ENCODE peak calls at places on chromosomes 5 and 9, in nine cellular contexts. W, I, L, M, C, R, X, U and B are unnamed samples. For H3K4me1, H3K27me3 and H3K9me3, the result is how much of the 10 kb centered on the place peaks cover.

GRCh38 chr9:112748041-112748440 is 2.5 kb upstream of the SNX30 start:
- DNase-seq in W (peak), I (no peak), L (no peak), M (no peak), C (no peak), R (no peak), X (no peak), U (no peak), B (no peak)

GRCh38 chr5:138230261-138230660 is 17.1 kb upstream of the CDC23 start:
- DNase-seq in W (peak), I (peak), L (no peak), M (no peak), C (no peak), R (no peak), X (peak), U (peak), B (no peak)

GRCh38 chr5:10460252-10460906 is 18.7 kb downstream of the ROPN1L start:
- DNase-seq in W (peak), I (peak), L (no peak), M (no peak), C (no peak), R (peak), X (peak), U (no peak), B (no peak)

GRCh38 chr5:125326114-125326513 is 579.7 kb upstream of the ZNF608 start:
- DNase-seq in W (peak), I (peak), L (no peak), M (no peak), C (no peak), R (peak), X (no peak), U (peak), B (no peak)

GRCh38 chr5:138035605-138036537 is 3.0 kb upstream of the FAM13B start:
- DNase-seq in W (peak), I (peak), L (peak), M (peak), C (no peak), R (peak), X (no peak), U (peak), B (peak)

GRCh38 chr9:108014353-108014752 is 524.8 kb upstream of the KLF4 start:
- DNase-seq in W (no peak), I (no peak), L (no peak), M (no peak), C (no peak), R (no peak), X (no peak), U (no peak), B (no peak)

GRCh38 chr9:129194222-129194621 is 16.2 kb upstream of the IER5L start:
- DNase-seq in W (no peak), I (no peak), L (no peak), M (no peak), C (no peak), R (no peak), X (no peak), U (no peak), B (no peak)

GRCh38 chr5:148855249-148856008 is 29.0 kb downstream of the ADRB2 start:
- DNase-seq in W (no peak), I (no peak), L (no peak), M (no peak), C (no peak), R (no peak), X (no peak), U (no peak), B (no peak)

GRCh38 chr9:19133549-19134345 is 6.5 kb upstream of the PLIN2 start:
- DNase-seq in W (no peak), I (no peak), L (no peak), M (no peak), C (no peak), R (peak), X (no peak), U (peak), B (no peak)

GRCh38 chr5:150241298-150242225 is 48.0 kb downstream of the CAMK2A start:
- DNase-seq in W (no peak), I (no peak), L (no peak), M (no peak), C (no peak), R (no peak), X (no peak), U (no peak), B (no peak)

GRCh38 chr9:86042226-86042625 is 57.1 kb downstream of the GOLM1 start:
- DNase-seq in W (peak), I (no peak), L (no peak), M (no peak), C (no peak), R (no peak), X (no peak), U (no peak), B (no peak)

GRCh38 chr5:45697211-45697610 is 1.0 kb upstream of the HCN1 start:
- DNase-seq in W (no peak), I (no peak), L (no peak), M (no peak), C (no peak), R (no peak), X (no peak), U (no peak), B (no peak)

GRCh38 chr5:111439473-111440075 is 72.8 kb downstream of the STARD4 start:
- DNase-seq in W (peak), I (no peak), L (no peak), M (no peak), C (no peak), R (no peak), X (no peak), U (peak), B (no peak)

GRCh38 chr5:32443541-32444190 is 874 bp downstream of the ZFR start:
- DNase-seq in W (peak), I (peak), L (peak), M (peak), C (peak), R (peak), X (peak), U (peak), B (no peak)

GRCh38 chr5:92505145-92505544 is 1075.9 kb downstream of the NR2F1-AS1 start:
- DNase-seq in W (peak), I (no peak), L (no peak), M (no peak), C (no peak), R (no peak), X (no peak), U (peak), B (no peak)

GRCh38 chr9:137959641-137960411 is 82.2 kb downstream of the CACNA1B start:
- DNase-seq in W (no peak), I (no peak), L (no peak), M (peak), C (no peak), R (peak), X (no peak), U (no peak), B (no peak)

GRCh38 chr9:23308114-23308513 is 517.9 kb downstream of the ELAVL2 start:
- DNase-seq in W (peak), I (no peak), L (no peak), M (no peak), C (no peak), R (no peak), X (no peak), U (no peak), B (no peak)

GRCh38 chr5:95284512-95285405 is at the start of gene MCTP1:
- DNase-seq in W (peak), I (peak), L (peak), M (peak), C (peak), R (no peak), X (peak), U (no peak), B (no peak)

GRCh38 chr9:30670805-30671562 is 1713.5 kb upstream of the ACO1 start:
- DNase-seq in W (no peak), I (no peak), L (no peak), M (no peak), C (peak), R (no peak), X (peak), U (no peak), B (no peak)

GRCh38 chr9:136342191-136343120 is 15.1 kb downstream of the GPSM1 start:
- DNase-seq in W (peak), I (peak), L (no peak), M (peak), C (peak), R (peak), X (peak), U (peak), B (peak)

GRCh38 chr5:136057401-136057951 is 28.7 kb downstream of the TGFBI start:
- DNase-seq in W (peak), I (no peak), L (no peak), M (no peak), C (no peak), R (no peak), X (peak), U (peak), B (no peak)

GRCh38 chr5:10144040-10144439 is 105.6 kb downstream of the ATPSCKMT start:
- DNase-seq in W (no peak), I (no peak), L (no peak), M (no peak), C (no peak), R (no peak), X (no peak), U (no peak), B (no peak)

GRCh38 chr5:9554122-9554521 is 8.2 kb upstream of the SEMA5A start:
- DNase-seq in W (no peak), I (no peak), L (no peak), M (no peak), C (no peak), R (no peak), X (no peak), U (no peak), B (no peak)

GRCh38 chr5:55575815-55576583 is 41.2 kb upstream of the PLPP1 start:
- DNase-seq in W (no peak), I (no peak), L (peak), M (no peak), C (no peak), R (no peak), X (no peak), U (peak), B (no peak)

GRCh38 chr5:74865799-74866652 is at the start of gene FAM169A:
- DNase-seq in W (peak), I (peak), L (peak), M (peak), C (peak), R (peak), X (peak), U (peak), B (no peak)

GRCh38 chr5:131994090-131994489 is 17.4 kb downstream of the ACSL6 start:
- DNase-seq in W (no peak), I (no peak), L (no peak), M (no peak), C (peak), R (no peak), X (no peak), U (no peak), B (no peak)

GRCh38 chr5:16234598-16234997 is 55.0 kb upstream of the MARCHF11 start:
- DNase-seq in W (no peak), I (no peak), L (no peak), M (no peak), C (no peak), R (no peak), X (no peak), U (no peak), B (no peak)

GRCh38 chr5:38994329-38994927 is 79.8 kb downstream of the RICTOR start:
- DNase-seq in W (peak), I (peak), L (peak), M (no peak), C (no peak), R (peak), X (no peak), U (peak), B (no peak)

GRCh38 chr9:134544388-134545212 is 97.0 kb upstream of the COL5A1 start:
- DNase-seq in W (peak), I (no peak), L (peak), M (peak), C (no peak), R (no peak), X (peak), U (peak), B (no peak)

GRCh38 chr9:104586496-104587180 is 12.6 kb downstream of the OR13C5 start:
- DNase-seq in W (peak), I (peak), L (no peak), M (no peak), C (no peak), R (no peak), X (no peak), U (no peak), B (no peak)

GRCh38 chr5:152367554-152367953 is 37.5 kb downstream of the NMUR2 start:
- DNase-seq in W (no peak), I (no peak), L (no peak), M (no peak), C (no peak), R (no peak), X (no peak), U (no peak), B (no peak)

GRCh38 chr5:34891981-34892380 is 23.3 kb downstream of the RAD1 start:
- DNase-seq in W (peak), I (no peak), L (no peak), M (no peak), C (no peak), R (no peak), X (no peak), U (peak), B (peak)

GRCh38 chr9:89038354-89039091 is 47.3 kb downstream of the S1PR3 start:
- DNase-seq in W (peak), I (peak), L (no peak), M (no peak), C (no peak), R (no peak), X (no peak), U (peak), B (no peak)

GRCh38 chr9:77829440-77829839 is 181.3 kb upstream of the GNA14 start:
- DNase-seq in W (no peak), I (no peak), L (no peak), M (no peak), C (no peak), R (no peak), X (no peak), U (no peak), B (no peak)

GRCh38 chr9:136875155-136875554 is 9.0 kb upstream of the EDF1 start:
- DNase-seq in W (no peak), I (no peak), L (no peak), M (no peak), C (no peak), R (no peak), X (no peak), U (no peak), B (no peak)

GRCh38 chr9:19181002-19181401 is 49.5 kb upstream of the DENND4C start:
- DNase-seq in W (no peak), I (no peak), L (no peak), M (no peak), C (no peak), R (no peak), X (no peak), U (no peak), B (no peak)

GRCh38 chr5:122192883-122193496 is 63.6 kb downstream of the ZNF474 start:
- DNase-seq in W (peak), I (peak), L (peak), M (no peak), C (no peak), R (no peak), X (no peak), U (peak), B (peak)

GRCh38 chr5:115377468-115378217 is 81.2 kb upstream of the CCDC112 start:
- DNase-seq in W (peak), I (no peak), L (no peak), M (no peak), C (no peak), R (no peak), X (no peak), U (peak), B (no peak)

GRCh38 chr5:123813937-123814624 is 302.1 kb downstream of the CSNK1G3 start:
- DNase-seq in W (peak), I (no peak), L (no peak), M (no peak), C (no peak), R (no peak), X (no peak), U (peak), B (no peak)

GRCh38 chr5:13627673-13628454 is 316.6 kb downstream of the DNAH5 start:
- DNase-seq in W (no peak), I (no peak), L (no peak), M (no peak), C (no peak), R (no peak), X (no peak), U (no peak), B (no peak)

GRCh38 chr9:110918316-110919054 is 119.8 kb downstream of the LPAR1 start:
- DNase-seq in W (peak), I (no peak), L (no peak), M (no peak), C (no peak), R (no peak), X (no peak), U (peak), B (no peak)

GRCh38 chr9:110916361-110916760 is 121.9 kb downstream of the LPAR1 start:
- DNase-seq in W (peak), I (no peak), L (no peak), M (no peak), C (no peak), R (no peak), X (no peak), U (peak), B (no peak)

GRCh38 chr9:110908894-110909293 is 129.4 kb downstream of the LPAR1 start:
- DNase-seq in W (no peak), I (no peak), L (no peak), M (no peak), C (no peak), R (no peak), X (no peak), U (no peak), B (no peak)

GRCh38 chr9:110911659-110912473 is 126.4 kb downstream of the LPAR1 start:
- DNase-seq in W (peak), I (peak), L (peak), M (no peak), C (no peak), R (no peak), X (no peak), U (peak), B (no peak)

GRCh38 chr9:110912701-110913291 is 125.5 kb downstream of the LPAR1 start:
- DNase-seq in W (no peak), I (no peak), L (no peak), M (no peak), C (no peak), R (no peak), X (no peak), U (peak), B (peak)
- H3K4me1 ChIP-seq in W (under half), I (under half), L (under half), M (under half), C (under half), R (under half), X (under half), U (under half), B (under half)

DNA sequence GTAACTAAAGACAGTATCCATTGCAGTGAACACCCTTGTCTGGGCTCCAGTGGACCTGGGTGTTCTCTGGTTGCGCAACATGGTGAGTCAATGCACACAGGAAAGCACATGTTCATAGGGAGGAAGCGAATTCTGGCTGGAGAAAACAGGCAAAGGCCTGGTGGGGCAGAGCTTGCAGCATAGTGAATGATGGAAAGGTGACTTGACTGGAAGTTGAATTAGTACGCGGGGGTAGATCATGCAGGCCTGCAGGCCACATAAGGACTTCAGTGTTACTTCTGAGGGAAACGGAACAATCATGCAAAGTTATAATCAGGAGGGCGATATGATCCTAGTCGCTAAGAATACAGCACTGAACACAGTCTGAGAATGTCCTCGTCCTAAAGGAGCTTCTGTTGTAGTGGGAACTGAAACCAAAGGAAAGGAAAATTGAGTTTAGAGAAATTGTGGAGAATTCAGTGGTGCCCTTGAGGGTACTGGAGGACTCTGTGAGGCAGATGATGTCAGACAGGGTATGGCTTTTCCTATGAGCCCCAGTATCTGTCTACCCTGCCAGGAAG is 71.9 kb upstream of the RANBP3L start:
- DNase-seq in W (peak), I (peak), L (peak), M (no peak), C (peak), R (peak), X (no peak), U (peak), B (peak)
- H3K27me3 ChIP-seq in W (under half), I (under half), L (under half), M (under half), C (under half), R (under half), X (under half), U (under half), B (under half)

GRCh38 chr5:2184563-2185540 is 302.1 kb upstream of the IRX4 start:
- DNase-seq in W (no peak), I (no peak), L (no peak), M (no peak), C (no peak), R (no peak), X (peak), U (no peak), B (no peak)
- H3K9me3 ChIP-seq in W (under half), I (under half), L (under half), M (under half), C (under half), R (under half), X (under half), U (under half), B (under half)

DNA sequence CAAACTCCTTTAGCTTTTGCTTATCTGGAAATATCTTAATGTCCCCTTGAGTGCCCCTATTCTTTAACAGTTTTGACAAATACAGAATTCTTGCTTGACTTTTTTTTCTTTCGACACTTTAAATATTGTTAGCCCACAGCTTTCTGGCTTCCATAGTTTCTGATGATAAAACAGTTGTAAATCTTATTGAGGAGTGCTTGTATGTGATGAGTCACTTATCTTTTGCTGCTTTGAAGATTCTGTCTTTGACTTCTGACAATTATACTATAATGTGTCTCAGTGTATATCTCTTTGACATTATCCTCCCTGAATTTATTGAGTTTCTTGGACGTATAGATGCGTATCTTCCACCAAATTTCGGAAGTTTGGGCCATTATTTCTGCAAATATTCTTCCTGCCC is 21.6 kb downstream of the FBXL17 start:
- DNase-seq in W (no peak), I (no peak), L (no peak), M (no peak), C (no peak), R (no peak), X (no peak), U (no peak), B (no peak)
- H3K4me1 ChIP-seq in W (under half), I (under half), L (under half), M (under half), C (under half), R (under half), X (under half), U (under half), B (under half)